ENCODE peak calls at places on chromosomes 11 and 22, in five cellular contexts. One of them, this sample, is unnamed.

GRCh38 chr11:78646564-78647185 is 72.0 kb upstream of the NARS2 start:
- DNase-seq in coronary artery: peak
- DNase-seq in cardiac muscle cell: peak
- DNase-seq in left cardiac atrium: peak
- DNase-seq in SJSA1: no peak
- DNase-seq in this sample: peak

GRCh38 chr11:43327987-43328386 is 16.2 kb downstream of the API5 start:
- DNase-seq in SJSA1: peak
- DNase-seq in cardiac muscle cell: no peak
- DNase-seq in coronary artery: no peak
- DNase-seq in left cardiac atrium: no peak
- DNase-seq in this sample: no peak

GRCh38 chr22:25942126-25942988 is 200.4 kb downstream of the MYO18B start:
- DNase-seq in coronary artery: no peak
- DNase-seq in left cardiac atrium: no peak
- DNase-seq in SJSA1: peak
- DNase-seq in cardiac muscle cell: no peak
- DNase-seq in this sample: peak

GRCh38 chr11:114193730-114194674 is 102.2 kb upstream of the NNMT start:
- DNase-seq in left cardiac atrium: no peak
- DNase-seq in coronary artery: no peak
- DNase-seq in SJSA1: no peak
- DNase-seq in cardiac muscle cell: no peak
- DNase-seq in this sample: no peak

GRCh38 chr22:39292561-39293074 is 26.8 kb downstream of the RPL3 start:
- DNase-seq in SJSA1: peak
- DNase-seq in coronary artery: peak
- DNase-seq in left cardiac atrium: peak
- DNase-seq in cardiac muscle cell: peak
- DNase-seq in this sample: no peak

GRCh38 chr11:117919326-117920275 is 9.6 kb downstream of the TMPRSS13 start:
- DNase-seq in left cardiac atrium: no peak
- DNase-seq in cardiac muscle cell: no peak
- DNase-seq in SJSA1: no peak
- DNase-seq in coronary artery: no peak
- DNase-seq in this sample: no peak

GRCh38 chr11:2780850-2781412 is 81.1 kb upstream of the KCNQ1OT1 start:
- DNase-seq in left cardiac atrium: no peak
- DNase-seq in cardiac muscle cell: no peak
- DNase-seq in SJSA1: peak
- DNase-seq in coronary artery: no peak
- DNase-seq in this sample: no peak

GRCh38 chr11:132994038-132994502 is 538.2 kb downstream of the OPCML start:
- DNase-seq in SJSA1: no peak
- DNase-seq in cardiac muscle cell: peak
- DNase-seq in coronary artery: no peak
- DNase-seq in left cardiac atrium: no peak
- DNase-seq in this sample: no peak

GRCh38 chr11:127950162-127950561 is 637.2 kb downstream of the ETS1 start:
- DNase-seq in coronary artery: no peak
- DNase-seq in SJSA1: no peak
- DNase-seq in left cardiac atrium: no peak
- DNase-seq in cardiac muscle cell: peak
- DNase-seq in this sample: no peak

GRCh38 chr22:30232716-30233218 is 13.8 kb downstream of the LIF start:
- DNase-seq in coronary artery: no peak
- DNase-seq in cardiac muscle cell: no peak
- DNase-seq in SJSA1: no peak
- DNase-seq in left cardiac atrium: no peak
- DNase-seq in this sample: no peak

GRCh38 chr22:19082101-19082500 is 40.1 kb downstream of the DGCR2 start:
- DNase-seq in coronary artery: no peak
- DNase-seq in cardiac muscle cell: no peak
- DNase-seq in left cardiac atrium: no peak
- DNase-seq in SJSA1: no peak
- DNase-seq in this sample: no peak

GRCh38 chr22:25048659-25049657 is 96.4 kb downstream of the KIAA1671 start:
- DNase-seq in SJSA1: peak
- DNase-seq in coronary artery: no peak
- DNase-seq in left cardiac atrium: peak
- DNase-seq in cardiac muscle cell: peak
- DNase-seq in this sample: peak

GRCh38 chr11:75768909-75769771 is 562 bp downstream of the DGAT2 start:
- DNase-seq in cardiac muscle cell: no peak
- DNase-seq in left cardiac atrium: no peak
- DNase-seq in SJSA1: no peak
- DNase-seq in coronary artery: no peak
- DNase-seq in this sample: no peak

GRCh38 chr22:22770280-22770871 is 117.2 kb upstream of the IGLL5 start:
- DNase-seq in coronary artery: peak
- DNase-seq in SJSA1: peak
- DNase-seq in left cardiac atrium: peak
- DNase-seq in cardiac muscle cell: no peak
- DNase-seq in this sample: no peak

GRCh38 chr11:36600155-36600554 is 2.1 kb upstream of the RAG2 start:
- DNase-seq in left cardiac atrium: no peak
- DNase-seq in coronary artery: no peak
- DNase-seq in cardiac muscle cell: no peak
- DNase-seq in SJSA1: no peak
- DNase-seq in this sample: no peak

GRCh38 chr22:36334081-36334831 is 53.5 kb downstream of the MYH9 start:
- DNase-seq in cardiac muscle cell: no peak
- DNase-seq in left cardiac atrium: no peak
- DNase-seq in SJSA1: no peak
- DNase-seq in coronary artery: no peak
- DNase-seq in this sample: no peak

GRCh38 chr11:118163494-118163893 is 10.9 kb upstream of the SCN4B start:
- DNase-seq in SJSA1: no peak
- DNase-seq in coronary artery: no peak
- DNase-seq in left cardiac atrium: no peak
- DNase-seq in cardiac muscle cell: no peak
- DNase-seq in this sample: no peak